ENCODE peak calls at places on chromosome 10, in nine cellular contexts. E is RWPE1; Z is Panc1; A is fibroblast of lung; O is cardiac muscle cell; J is H1; V is upper lobe of right lung; B is CD8-positive, alpha-beta T cell; W is caudate nucleus. D is an unnamed sample.

GRCh38 chr10:72315611-72316385 is 38.9 kb downstream of the DNAJB12 start:
- DNase-seq in E (no peak), Z (no peak), A (peak), O (no peak), J (no peak), V (peak), B (no peak), W (no peak), D (no peak)

GRCh38 chr10:21655687-21656086 is 121.7 kb downstream of the MLLT10 start:
- DNase-seq in E (no peak), Z (no peak), A (no peak), O (no peak), J (no peak), V (no peak), B (no peak), W (no peak), D (no peak)

GRCh38 chr10:1151071-1152033 is 95.2 kb downstream of the WDR37 start:
- DNase-seq in E (no peak), Z (no peak), A (no peak), O (no peak), J (no peak), V (peak), B (peak), W (no peak), D (no peak)

GRCh38 chr10:124576526-124577420 is 115.2 kb downstream of the LHPP start:
- DNase-seq in E (no peak), Z (no peak), A (no peak), O (no peak), J (no peak), V (no peak), B (no peak), W (no peak), D (peak)

GRCh38 chr10:24465124-24465874 is 256.4 kb downstream of the KIAA1217 start:
- DNase-seq in E (peak), Z (no peak), A (peak), O (peak), J (no peak), V (no peak), B (no peak), W (no peak), D (no peak)

GRCh38 chr10:30014511-30014910 is 44.9 kb downstream of the JCAD start:
- DNase-seq in E (no peak), Z (no peak), A (peak), O (no peak), J (no peak), V (no peak), B (no peak), W (no peak), D (no peak)

GRCh38 chr10:112843623-112844022 is 106.4 kb upstream of the TCF7L2 start:
- DNase-seq in E (no peak), Z (no peak), A (no peak), O (peak), J (no peak), V (no peak), B (no peak), W (no peak), D (no peak)

GRCh38 chr10:101052285-101052684 is 9.5 kb upstream of the KAZALD1 start:
- DNase-seq in E (no peak), Z (no peak), A (peak), O (no peak), J (no peak), V (peak), B (no peak), W (no peak), D (no peak)

GRCh38 chr10:128540806-128541739 is 414.9 kb upstream of the MKI67 start:
- DNase-seq in E (no peak), Z (no peak), A (no peak), O (peak), J (peak), V (no peak), B (no peak), W (no peak), D (no peak)

GRCh38 chr10:127556911-127557310 is 7.8 kb downstream of the NPS start:
- DNase-seq in E (peak), Z (no peak), A (no peak), O (peak), J (no peak), V (no peak), B (no peak), W (no peak), D (no peak)

GRCh38 chr10:98030093-98030821 is at the start of gene CRTAC1:
- DNase-seq in E (no peak), Z (no peak), A (peak), O (peak), J (peak), V (peak), B (no peak), W (peak), D (peak)

GRCh38 chr10:97713351-97713827 is at the start of gene MARVELD1:
- DNase-seq in E (peak), Z (no peak), A (peak), O (peak), J (no peak), V (peak), B (no peak), W (peak), D (peak)

GRCh38 chr10:75231672-75232581 is 3.8 kb downstream of the COMTD1 start:
- DNase-seq in E (no peak), Z (no peak), A (no peak), O (no peak), J (no peak), V (no peak), B (no peak), W (no peak), D (no peak)

GRCh38 chr10:58742141-58742540 is 229.5 kb downstream of the BICC1 start:
- DNase-seq in E (no peak), Z (no peak), A (no peak), O (no peak), J (no peak), V (no peak), B (no peak), W (no peak), D (no peak)

GRCh38 chr10:16904619-16905018 is 87.4 kb upstream of the RSU1 start:
- DNase-seq in E (no peak), Z (no peak), A (peak), O (no peak), J (no peak), V (no peak), B (no peak), W (no peak), D (no peak)

GRCh38 chr10:7094781-7095180 is 316.1 kb downstream of the SFMBT2 start:
- DNase-seq in E (no peak), Z (no peak), A (no peak), O (no peak), J (no peak), V (no peak), B (no peak), W (no peak), D (no peak)

GRCh38 chr10:23338155-23338828 is 6.3 kb downstream of the C10orf67 start:
- DNase-seq in E (no peak), Z (no peak), A (peak), O (no peak), J (no peak), V (no peak), B (no peak), W (no peak), D (no peak)

GRCh38 chr10:29120216-29120615 is 168.7 kb upstream of the LYZL1 start:
- DNase-seq in E (peak), Z (no peak), A (peak), O (no peak), J (no peak), V (no peak), B (no peak), W (no peak), D (no peak)

GRCh38 chr10:90193240-90193985 is 492.0 kb downstream of the KIF20B start:
- DNase-seq in E (no peak), Z (no peak), A (peak), O (no peak), J (no peak), V (no peak), B (no peak), W (no peak), D (no peak)

GRCh38 chr10:12980080-12980656 is 21.3 kb downstream of the CCDC3 start:
- DNase-seq in E (no peak), Z (no peak), A (no peak), O (no peak), J (no peak), V (no peak), B (no peak), W (no peak), D (no peak)

GRCh38 chr10:11610151-11610854 is 1.1 kb downstream of the USP6NL start:
- DNase-seq in E (no peak), Z (no peak), A (peak), O (no peak), J (no peak), V (no peak), B (no peak), W (no peak), D (no peak)

GRCh38 chr10:29357962-29358635 is 69.2 kb downstream of the LYZL1 start:
- DNase-seq in E (no peak), Z (no peak), A (no peak), O (peak), J (no peak), V (no peak), B (no peak), W (no peak), D (no peak)

GRCh38 chr10:122154733-122155366 is 116.2 kb upstream of the BTBD16 start:
- DNase-seq in E (no peak), Z (no peak), A (peak), O (peak), J (no peak), V (peak), B (no peak), W (peak), D (no peak)

GRCh38 chr10:129400426-129400825 is 66.6 kb upstream of the MGMT start:
- DNase-seq in E (no peak), Z (no peak), A (no peak), O (no peak), J (no peak), V (no peak), B (no peak), W (no peak), D (no peak)

GRCh38 chr10:98088186-98088971 is 46.1 kb upstream of the R3HCC1L start:
- DNase-seq in E (no peak), Z (no peak), A (no peak), O (no peak), J (no peak), V (no peak), B (no peak), W (no peak), D (no peak)

GRCh38 chr10:95406651-95407280 is 116.0 kb upstream of the PDLIM1 start:
- DNase-seq in E (no peak), Z (no peak), A (no peak), O (peak), J (no peak), V (peak), B (no peak), W (no peak), D (peak)

GRCh38 chr10:17232276-17232987 is 4.4 kb downstream of the VIM start:
- DNase-seq in E (no peak), Z (no peak), A (no peak), O (no peak), J (no peak), V (no peak), B (no peak), W (no peak), D (no peak)

GRCh38 chr10:71372882-71373495 is 23.7 kb upstream of the CDH23 start:
- DNase-seq in E (no peak), Z (no peak), A (no peak), O (no peak), J (no peak), V (no peak), B (no peak), W (peak), D (no peak)

GRCh38 chr10:111093741-111094380 is 17.0 kb downstream of the ADRA2A start:
- DNase-seq in E (no peak), Z (no peak), A (no peak), O (no peak), J (no peak), V (no peak), B (no peak), W (no peak), D (no peak)

GRCh38 chr10:112565434-112566053 is 118.5 kb downstream of the VTI1A start:
- DNase-seq in E (peak), Z (peak), A (peak), O (peak), J (no peak), V (no peak), B (no peak), W (peak), D (no peak)

GRCh38 chr10:123087786-123088185 is 48.0 kb upstream of the HMX3 start:
- DNase-seq in E (no peak), Z (no peak), A (no peak), O (no peak), J (no peak), V (no peak), B (no peak), W (no peak), D (no peak)

GRCh38 chr10:36725581-36726520 is 399.5 kb upstream of the ANKRD30A start:
- DNase-seq in E (peak), Z (peak), A (peak), O (peak), J (peak), V (no peak), B (no peak), W (peak), D (peak)

GRCh38 chr10:97500297-97500575 is 1.5 kb downstream of the UBTD1 start:
- DNase-seq in E (no peak), Z (no peak), A (no peak), O (no peak), J (no peak), V (no peak), B (no peak), W (no peak), D (no peak)

GRCh38 chr10:27995311-27995710 is 3.6 kb downstream of the ODAD2 start:
- DNase-seq in E (no peak), Z (no peak), A (no peak), O (no peak), J (no peak), V (no peak), B (no peak), W (no peak), D (no peak)

GRCh38 chr10:90745565-90745964 is 112.3 kb downstream of the HTR7 start:
- DNase-seq in E (no peak), Z (no peak), A (peak), O (no peak), J (no peak), V (no peak), B (no peak), W (no peak), D (no peak)

GRCh38 chr10:94500063-94500462 is 45.5 kb upstream of the HELLS start:
- DNase-seq in E (peak), Z (no peak), A (peak), O (no peak), J (no peak), V (no peak), B (no peak), W (no peak), D (no peak)

GRCh38 chr10:21336476-21337170 is 188.9 kb downstream of the SKIDA1 start:
- DNase-seq in E (peak), Z (no peak), A (peak), O (peak), J (peak), V (no peak), B (no peak), W (no peak), D (peak)

DNA sequence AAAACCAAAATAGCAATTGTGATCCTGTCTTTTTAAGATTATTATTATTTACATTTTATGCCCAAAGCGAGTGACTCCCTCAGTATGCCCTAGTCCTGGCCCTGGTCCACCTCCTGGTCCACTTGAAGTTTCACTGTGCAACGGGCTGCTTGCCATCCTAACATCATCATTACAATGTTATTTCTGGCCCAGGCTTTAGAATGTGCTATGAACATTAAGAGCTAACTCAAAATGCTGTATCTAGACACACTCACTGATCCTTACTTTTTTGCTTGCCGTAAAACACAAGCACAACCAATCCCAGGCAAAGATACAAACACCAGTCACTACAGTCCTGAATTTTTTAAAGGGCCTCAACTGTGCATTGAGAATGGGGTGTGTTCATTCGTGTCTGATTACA is 38.4 kb downstream of the RHOBTB1 start:
- DNase-seq in E (no peak), Z (no peak), A (peak), O (no peak), J (no peak), V (no peak), B (no peak), W (no peak), D (no peak)
- H3K27ac ChIP-seq in E (no peak), Z (no peak), A (no peak), O (no peak), J (no peak), V (no peak), B (no peak), W (no peak), D (no peak)

GRCh38 chr10:69715899-69716606 is 85.7 kb upstream of the COL13A1 start:
- DNase-seq in E (no peak), Z (no peak), A (no peak), O (no peak), J (no peak), V (peak), B (no peak), W (no peak), D (no peak)
- H3K27ac ChIP-seq in E (no peak), Z (no peak), A (no peak), O (peak), J (no peak), V (no peak), B (no peak), W (no peak), D (no peak)

GRCh38 chr10:77164616-77165311 is 472.8 kb downstream of the KCNMA1 start:
- DNase-seq in E (no peak), Z (no peak), A (no peak), O (no peak), J (no peak), V (no peak), B (no peak), W (no peak), D (no peak)
- H3K27ac ChIP-seq in E (peak), Z (peak), A (peak), O (no peak), J (no peak), V (no peak), B (no peak), W (no peak), D (no peak)

DNA sequence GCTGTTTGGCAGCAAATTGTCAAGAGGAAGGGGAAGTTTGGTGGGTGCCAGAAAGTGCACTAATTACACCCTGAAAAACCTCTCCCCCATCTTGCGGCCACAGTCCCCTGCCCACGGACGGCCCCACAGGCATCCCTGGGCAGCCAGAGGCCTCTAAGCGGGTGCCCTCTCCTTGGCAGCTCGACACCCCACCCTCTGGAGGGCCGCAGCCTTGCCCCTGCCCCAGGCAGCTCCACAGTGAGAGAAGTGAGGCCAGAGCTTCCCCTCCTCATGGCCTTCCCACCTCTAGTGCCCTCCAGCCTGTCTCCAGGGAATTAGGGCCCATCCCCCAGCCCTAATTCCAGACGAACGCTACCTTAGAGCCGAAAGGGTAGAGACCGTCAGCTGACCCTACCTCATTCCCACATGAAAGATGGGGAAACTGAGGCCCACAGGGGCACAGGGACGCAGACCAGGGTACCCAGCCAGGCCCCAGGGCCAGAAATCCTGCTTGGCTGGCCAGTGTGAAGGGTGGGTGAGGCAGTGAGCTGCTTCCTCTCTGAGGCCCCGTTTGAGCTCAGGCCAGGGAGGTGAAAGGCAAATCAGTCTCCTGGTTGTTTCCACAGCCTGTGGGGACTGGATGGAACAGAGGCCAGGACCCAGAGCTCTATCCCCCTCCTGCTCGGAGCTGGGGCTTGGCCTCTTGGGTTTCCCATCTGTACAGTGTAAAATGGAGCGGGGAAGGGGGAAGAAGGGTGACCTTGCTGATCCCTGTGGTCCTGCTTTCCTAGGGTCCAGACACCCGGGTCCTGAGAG is 10.0 kb downstream of the ZCCHC24 start:
- DNase-seq in E (no peak), Z (no peak), A (peak), O (peak), J (no peak), V (peak), B (no peak), W (no peak), D (no peak)
- H3K27ac ChIP-seq in E (no peak), Z (no peak), A (peak), O (peak), J (no peak), V (peak), B (no peak), W (peak), D (peak)

GRCh38 chr10:2981361-2981801 is 86.0 kb upstream of the PFKP start:
- DNase-seq in E (no peak), Z (no peak), A (no peak), O (no peak), J (no peak), V (no peak), B (no peak), W (no peak), D (no peak)

GRCh38 chr10:2984682-2985081 is 82.7 kb upstream of the PFKP start:
- DNase-seq in E (no peak), Z (no peak), A (no peak), O (no peak), J (no peak), V (no peak), B (no peak), W (no peak), D (no peak)

GRCh38 chr10:2980116-2980515 is 87.2 kb upstream of the PFKP start:
- DNase-seq in E (no peak), Z (no peak), A (no peak), O (no peak), J (no peak), V (no peak), B (no peak), W (no peak), D (no peak)

GRCh38 chr10:2980791-2981360 is 86.5 kb upstream of the PFKP start:
- DNase-seq in E (no peak), Z (no peak), A (peak), O (no peak), J (no peak), V (no peak), B (no peak), W (no peak), D (no peak)

GRCh38 chr10:2982146-2982545 is 85.2 kb upstream of the PFKP start:
- DNase-seq in E (no peak), Z (no peak), A (no peak), O (no peak), J (no peak), V (no peak), B (no peak), W (no peak), D (no peak)
- H3K27ac ChIP-seq in E (no peak), Z (no peak), A (no peak), O (no peak), J (no peak), V (no peak), B (no peak), W (no peak), D (no peak)

D was measured in left lung.